ENCODE peak calls at places on chromosome 3, in seven cellular contexts. V, K, G, J, I, E and D are unnamed samples.

GRCh38 chr3:47012342-47013230 is 33.1 kb downstream of the NBEAL2 start:
- DNase-seq in I (no peak), G (no peak), K (no peak), E (no peak), J (no peak), V (peak), D (no peak)

GRCh38 chr3:185788292-185788691 is 36.5 kb downstream of the IGF2BP2 start:
- DNase-seq in V (no peak), E (no peak), K (no peak), I (no peak), J (no peak), G (no peak), D (no peak)

GRCh38 chr3:126295407-126295939 is 61.7 kb downstream of the KLF15 start:
- DNase-seq in V (peak), K (no peak), I (no peak), J (no peak), E (no peak), G (no peak), D (no peak)

GRCh38 chr3:39329493-39329892 is at the start of gene CCR8:
- DNase-seq in G (no peak), I (no peak), J (peak), E (no peak), V (no peak), K (no peak), D (no peak)

GRCh38 chr3:109806929-109807328 is 469.6 kb upstream of the DPPA4 start:
- DNase-seq in K (no peak), E (peak), J (peak), I (no peak), V (no peak), G (peak), D (peak)

GRCh38 chr3:59773970-59774369 is 724.1 kb upstream of the CFAP20DC start:
- DNase-seq in I (no peak), G (no peak), V (no peak), E (no peak), K (no peak), J (no peak), D (no peak)

GRCh38 chr3:31981206-31982181 is at the start of the genes OSBPL10 and ZNF860:
- DNase-seq in J (peak), I (no peak), K (no peak), E (peak), G (peak), V (peak), D (peak)

GRCh38 chr3:66405701-66406091 is 95.1 kb downstream of the LRIG1 start:
- DNase-seq in G (peak), K (no peak), V (no peak), J (peak), I (no peak), E (no peak), D (peak)

GRCh38 chr3:8503871-8504610 is 2.4 kb downstream of the LMCD1 start:
- DNase-seq in V (no peak), J (peak), E (no peak), K (no peak), I (no peak), G (no peak), D (no peak)

DNA sequence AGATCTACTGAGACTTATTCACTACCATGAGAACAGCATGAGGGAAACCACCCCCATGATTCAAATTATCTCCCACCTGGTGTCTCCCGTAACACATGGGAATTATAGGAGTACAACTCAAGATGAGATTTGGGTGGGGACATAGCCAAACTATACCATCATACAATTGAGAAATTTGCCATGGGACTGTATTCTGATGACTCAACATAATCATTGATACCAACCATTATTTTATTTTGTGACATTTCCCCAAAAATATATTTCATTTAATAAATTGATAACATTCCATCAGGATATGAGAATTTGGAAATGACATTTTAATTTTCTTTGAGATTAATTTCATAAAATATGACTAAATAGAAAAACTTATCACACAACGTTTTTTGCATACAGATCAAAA is 96.6 kb upstream of the MDFIC2 start:
- DNase-seq in G (no peak), I (no peak), K (no peak), V (no peak), J (no peak), E (no peak), D (no peak)
- H3K18ac ChIP-seq in G (no peak), I (no peak), K (no peak), V (no peak), J (no peak), E (no peak), D (no peak)

GRCh38 chr3:13706451-13706850 is 157.5 kb downstream of the FBLN2 start:
- DNase-seq in K (no peak), E (no peak), J (no peak), I (no peak), V (no peak), G (no peak), D (no peak)

GRCh38 chr3:13705702-13706280 is 156.9 kb downstream of the FBLN2 start:
- DNase-seq in G (no peak), I (no peak), V (no peak), E (no peak), J (no peak), K (no peak), D (no peak)

GRCh38 chr3:13707456-13707855 is 158.5 kb downstream of the FBLN2 start:
- DNase-seq in V (peak), I (no peak), J (no peak), G (no peak), E (no peak), K (no peak), D (no peak)

GRCh38 chr3:13708301-13708700 is 159.4 kb downstream of the FBLN2 start:
- DNase-seq in V (peak), J (no peak), K (no peak), I (no peak), G (no peak), E (no peak), D (no peak)

GRCh38 chr3:13706886-13707285 is 158.0 kb downstream of the FBLN2 start:
- DNase-seq in G (no peak), K (no peak), V (no peak), I (no peak), J (no peak), E (no peak), D (no peak)
- H3K18ac ChIP-seq in G (no peak), K (no peak), V (no peak), I (no peak), J (no peak), E (no peak), D (no peak)

DNA sequence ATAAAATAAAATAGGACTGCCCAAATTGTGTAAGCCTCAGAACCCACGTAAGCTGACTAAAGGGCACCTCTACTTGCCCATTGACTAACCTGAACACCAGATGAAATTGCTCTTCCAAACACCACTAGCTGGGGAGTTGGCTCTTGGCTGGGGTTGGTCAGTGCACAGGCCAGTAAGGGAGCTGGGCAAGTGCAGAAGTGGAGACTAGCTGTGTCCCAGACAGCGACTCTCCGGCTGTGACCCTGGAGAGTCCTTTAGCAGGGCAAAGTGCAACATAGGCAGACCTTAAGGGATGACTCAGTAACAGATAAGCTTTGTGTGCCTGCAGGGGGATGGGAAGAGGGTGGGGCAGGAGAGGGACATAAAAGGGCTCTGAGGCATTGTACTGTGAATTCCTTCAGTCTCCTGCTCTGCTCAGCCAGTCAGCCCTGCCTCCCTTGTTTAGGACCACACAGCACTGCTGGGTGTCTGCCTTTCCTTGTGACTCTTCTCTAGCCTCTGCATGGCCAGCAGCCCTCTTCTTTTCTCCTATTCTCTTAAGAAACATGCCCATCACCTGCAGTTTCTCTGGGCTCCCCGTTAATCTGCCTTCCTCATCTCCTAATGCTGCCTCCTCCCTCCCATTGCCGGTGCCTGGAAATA is 13.2 kb downstream of the NR1I2 start:
- DNase-seq in E (peak), K (peak), G (peak), I (peak), V (peak), J (peak), D (no peak)
- H3K18ac ChIP-seq in E (no peak), K (no peak), G (no peak), I (peak), V (no peak), J (no peak), D (no peak)

DNA sequence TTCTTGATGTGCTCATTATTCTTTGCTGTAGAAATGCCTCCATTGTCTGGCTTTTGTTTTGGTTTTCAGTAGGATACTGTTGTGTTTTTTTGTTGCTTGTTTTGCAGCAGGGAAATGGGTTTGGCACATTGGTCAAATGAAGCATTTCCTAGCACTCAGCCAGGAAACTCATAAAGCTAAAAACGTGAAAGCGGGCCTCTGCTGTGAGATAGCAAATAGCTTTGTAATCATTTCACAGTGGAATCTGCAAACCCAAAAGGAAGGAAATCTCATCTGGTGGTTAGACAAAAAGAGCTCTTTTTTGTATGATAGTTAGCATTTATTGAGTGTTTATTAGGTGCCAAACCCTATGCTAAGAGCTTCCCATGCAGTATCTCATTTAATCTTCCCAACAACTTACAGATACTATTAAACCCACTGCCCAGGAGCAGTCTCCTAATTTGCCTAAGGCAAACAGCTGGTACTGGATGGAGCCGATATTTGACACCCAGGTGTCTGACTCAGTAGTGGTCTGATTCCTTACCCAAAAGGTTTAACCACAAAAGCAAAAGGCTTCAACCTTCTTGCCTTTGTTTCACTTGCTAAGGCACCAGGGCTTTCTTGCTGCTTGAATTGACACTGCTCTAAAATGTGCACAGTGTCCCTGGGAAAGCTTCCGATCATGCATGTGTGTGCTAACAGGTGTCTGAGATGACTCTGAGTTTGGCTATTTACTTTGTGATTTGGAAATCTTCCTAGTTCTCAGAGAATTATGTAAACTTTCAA is 527.9 kb upstream of the MDFIC2 start:
- DNase-seq in J (peak), K (no peak), I (no peak), E (no peak), V (peak), G (no peak), D (peak)
- H3K18ac ChIP-seq in J (no peak), K (no peak), I (no peak), E (no peak), V (no peak), G (no peak), D (no peak)

GRCh38 chr3:426056-426455 is 229.5 kb downstream of the CHL1 start:
- DNase-seq in G (no peak), E (peak), I (no peak), K (no peak), J (peak), V (no peak), D (no peak)
- H3K18ac ChIP-seq in G (no peak), E (no peak), I (no peak), K (no peak), J (no peak), V (no peak), D (no peak)

GRCh38 chr3:14333215-14333614 is 69.2 kb upstream of the SLC6A6 start:
- DNase-seq in I (no peak), K (no peak), E (no peak), V (no peak), G (no peak), J (no peak), D (no peak)

GRCh38 chr3:14329842-14330241 is 72.6 kb upstream of the SLC6A6 start:
- DNase-seq in V (no peak), E (peak), G (no peak), J (no peak), I (no peak), K (no peak), D (no peak)

GRCh38 chr3:14331273-14331672 is 71.1 kb upstream of the SLC6A6 start:
- DNase-seq in E (no peak), G (no peak), I (no peak), V (no peak), J (no peak), K (no peak), D (no peak)

GRCh38 chr3:14330508-14330907 is 71.9 kb upstream of the SLC6A6 start:
- DNase-seq in E (no peak), V (no peak), J (no peak), I (no peak), G (no peak), K (no peak), D (no peak)

DNA sequence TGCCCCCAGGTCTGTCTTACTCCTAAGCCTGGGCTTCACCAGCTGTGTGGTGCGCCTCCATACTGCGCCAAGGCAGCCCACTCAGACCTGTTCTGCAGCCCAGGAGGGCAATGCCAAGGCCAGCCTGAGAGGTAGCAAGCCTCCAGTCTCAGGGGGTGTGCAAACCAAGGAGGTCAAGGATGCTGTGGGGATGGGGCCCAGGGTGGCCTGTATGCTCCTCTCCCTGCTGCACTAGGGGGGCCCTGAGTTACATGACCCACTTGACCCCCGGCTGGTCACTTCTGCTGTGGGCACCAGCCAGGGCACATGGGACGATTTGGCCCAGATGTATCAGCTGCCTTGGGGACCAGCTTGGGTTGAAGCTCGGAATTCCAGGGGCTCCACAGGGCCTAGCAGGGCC is 70.0 kb upstream of the SLC6A6 start:
- DNase-seq in V (no peak), K (no peak), E (no peak), G (no peak), I (no peak), J (no peak), D (no peak)
- H3K18ac ChIP-seq in V (no peak), K (peak), E (no peak), G (no peak), I (no peak), J (no peak), D (no peak)